ENCODE peak calls at places on chromosomes 7 and 10, in five cellular contexts. P, N, R, A and M are unnamed samples.

GRCh38 chr7:11638026-11638774 is 193.8 kb downstream of the THSD7A start:
- DNase-seq in P (no peak), N (no peak), R (no peak), A (no peak), M (no peak)

GRCh38 chr10:12130237-12130872 is 878 bp downstream of the SEC61A2 start:
- DNase-seq in P (peak; percentile 36), N (no peak), R (peak; percentile 40), A (peak; percentile 47), M (peak; percentile 81)

GRCh38 chr7:137642467-137642866 is 204.3 kb downstream of the DGKI start:
- DNase-seq in P (no peak), N (no peak), R (peak; percentile 19), A (no peak), M (no peak)

GRCh38 chr7:108589874-108590273 is 20.2 kb downstream of the DNAJB9 start:
- DNase-seq in P (no peak), N (no peak), R (no peak), A (no peak), M (no peak)

GRCh38 chr7:70406419-70407189 is 725.3 kb upstream of the GALNT17 start:
- DNase-seq in P (no peak), N (no peak), R (no peak), A (no peak), M (no peak)

GRCh38 chr7:158432369-158433270 is 155.0 kb downstream of the PTPRN2 start:
- DNase-seq in P (peak; percentile 93), N (no peak), R (no peak), A (no peak), M (no peak)

GRCh38 chr7:41885078-41885477 is 182.2 kb upstream of the INHBA start:
- DNase-seq in P (no peak), N (no peak), R (peak; percentile 46), A (no peak), M (no peak)

GRCh38 chr10:132637477-132638129 is 100.0 kb downstream of the INPP5A start:
- DNase-seq in P (no peak), N (no peak), R (no peak), A (no peak), M (peak; percentile 76)

GRCh38 chr10:79547973-79548372 is 12.2 kb downstream of the SFTPA2 start:
- DNase-seq in P (no peak), N (no peak), R (no peak), A (peak; percentile 39), M (peak; percentile 72)

GRCh38 chr7:13990319-13990983 is 985 bp upstream of the ETV1 start:
- DNase-seq in P (peak; percentile 56), N (no peak), R (peak; percentile 14), A (peak; percentile 42), M (peak; percentile 66)

GRCh38 chr7:103446046-103446520 is at the start of gene SLC26A5:
- DNase-seq in P (peak; percentile 66), N (no peak), R (no peak), A (no peak), M (peak; percentile 66)

GRCh38 chr7:158043461-158044155 is 544.0 kb downstream of the PTPRN2 start:
- DNase-seq in P (no peak), N (no peak), R (no peak), A (no peak), M (no peak)

GRCh38 chr10:124612611-124613498 is 131.3 kb downstream of the FAM53B start:
- DNase-seq in P (no peak), N (peak; percentile 18), R (no peak), A (peak; percentile 25), M (no peak)

GRCh38 chr7:3880221-3880935 is 579.3 kb downstream of the SDK1 start:
- DNase-seq in P (no peak), N (no peak), R (no peak), A (no peak), M (no peak)

GRCh38 chr7:75888464-75889222 is 9.8 kb downstream of the RHBDD2 start:
- DNase-seq in P (no peak), N (no peak), R (no peak), A (no peak), M (no peak)

GRCh38 chr7:140899883-140900282 is 24.8 kb downstream of the BRAF start:
- DNase-seq in P (no peak), N (no peak), R (no peak), A (no peak), M (peak; percentile 48)